ENCODE peak calls at places on chromosomes 11 and 22, in eight cellular contexts. P is BJ; L is EL; S is anterior cingulate cortex; D is mesendoderm; U is activated T-cell treated with anti-CD3 and anti-CD28 coated beads for 1 hour; V is mesenchymal stem cell; H is activated T-helper 9 cell treated with anti-CD3 and anti-CD28 coated beads, Interleukin-2, amount 50 U/mL, for 16 hours. W is an unnamed sample.

GRCh38 chr11:1919428-1920127 is at the start of gene TNNT3:
- DNase-seq in P (no peak), L (no peak), S (no peak), D (no peak), U (no peak), V (no peak), H (no peak), W (no peak)

GRCh38 chr22:19524170-19525115 is at the start of gene CLDN5:
- DNase-seq in P (no peak), L (peak; percentile 38), S (no peak), D (peak; percentile 26), U (no peak), V (peak; percentile 28), H (no peak), W (no peak)

GRCh38 chr11:59669611-59670009 is 773 bp upstream of the PATL1 start:
- DNase-seq in P (no peak), L (peak; percentile 67), S (no peak), D (peak; percentile 63), U (no peak), V (peak; percentile 73), H (no peak), W (no peak)

GRCh38 chr11:66981976-66982578 is 7.0 kb downstream of the C11orf86 start:
- DNase-seq in P (peak; percentile 66), L (peak; percentile 95), S (no peak), D (no peak), U (no peak), V (peak; percentile 92), H (no peak), W (no peak)

GRCh38 chr11:86644291-86644690 is 28.1 kb downstream of the ME3 start:
- DNase-seq in P (peak; percentile 33), L (peak; percentile 84), S (no peak), D (no peak), U (no peak), V (peak; percentile 89), H (no peak), W (no peak)

GRCh38 chr11:128165572-128165971 is 421.8 kb downstream of the ETS1 start:
- DNase-seq in P (no peak), L (no peak), S (no peak), D (no peak), U (no peak), V (no peak), H (no peak), W (no peak)

GRCh38 chr11:7449196-7449840 is 36.0 kb upstream of the OLFML1 start:
- DNase-seq in P (no peak), L (no peak), S (no peak), D (no peak), U (no peak), V (no peak), H (no peak), W (no peak)

GRCh38 chr11:121082670-121083069 is 18.4 kb upstream of the TECTA start:
- DNase-seq in P (no peak), L (no peak), S (no peak), D (peak; percentile 66), U (no peak), V (peak; percentile 32), H (no peak), W (no peak)

GRCh38 chr22:27409299-27409698 is 392.3 kb downstream of the MN1 start:
- DNase-seq in P (no peak), L (no peak), S (no peak), D (no peak), U (no peak), V (no peak), H (no peak), W (no peak)

GRCh38 chr22:47605441-47605840 is 843.0 kb downstream of the TBC1D22A start:
- DNase-seq in P (no peak), L (no peak), S (no peak), D (no peak), U (no peak), V (no peak), H (no peak), W (no peak)

GRCh38 chr11:110613526-110613925 is 98.7 kb downstream of the ARHGAP20 start:
- DNase-seq in P (peak; percentile 10), L (no peak), S (no peak), D (no peak), U (no peak), V (no peak), H (no peak), W (no peak)

GRCh38 chr11:95536049-95536448 is 253.5 kb downstream of the FAM76B start:
- DNase-seq in P (no peak), L (no peak), S (no peak), D (no peak), U (no peak), V (no peak), H (no peak), W (no peak)

GRCh38 chr11:16924826-16925494 is 89.3 kb downstream of the PLEKHA7 start:
- DNase-seq in P (no peak), L (peak; percentile 47), S (no peak), D (peak; percentile 91), U (no peak), V (no peak), H (no peak), W (no peak)

GRCh38 chr11:46738887-46739286 is 19.9 kb downstream of the F2 start:
- DNase-seq in P (no peak), L (no peak), S (no peak), D (no peak), U (no peak), V (no peak), H (no peak), W (no peak)

GRCh38 chr11:9951714-9952275 is 287.9 kb downstream of the SWAP70 start:
- DNase-seq in P (no peak), L (no peak), S (no peak), D (no peak), U (no peak), V (no peak), H (no peak), W (no peak)

GRCh38 chr11:124865181-124865901 is at the start of gene ROBO3:
- DNase-seq in P (no peak), L (no peak), S (no peak), D (peak; percentile 21), U (no peak), V (peak; percentile 26), H (no peak), W (no peak)

GRCh38 chr22:27474711-27475547 is 326.6 kb downstream of the MN1 start:
- DNase-seq in P (peak; percentile 74), L (peak; percentile 97), S (no peak), D (peak; percentile 99), U (no peak), V (peak; percentile 85), H (no peak), W (no peak)

GRCh38 chr11:26227311-26227710 is 104.6 kb upstream of the ANO3 start:
- DNase-seq in P (peak; percentile 76), L (peak; percentile 69), S (no peak), D (peak; percentile 27), U (no peak), V (peak; percentile 83), H (no peak), W (no peak)